ENCODE peak calls at places on chromosomes 6 and 20, in four cellular contexts. One of them, this sample, is unnamed.

GRCh38 chr6:64683682-64684081 is 1023.3 kb downstream of the EYS start:
- DNase-seq in HepG2: peak; percentile 44
- DNase-seq in H1: no peak
- DNase-seq in K562: peak; percentile 37
- DNase-seq in this sample: no peak

GRCh38 chr6:145813285-145814034 is 1.1 kb downstream of the FBXO30 start:
- DNase-seq in HepG2: peak; percentile 23
- DNase-seq in H1: no peak
- DNase-seq in K562: peak; percentile 72
- DNase-seq in this sample: no peak

GRCh38 chr20:40961686-40962640 is 66.7 kb upstream of the TOP1 start:
- DNase-seq in HepG2: no peak
- DNase-seq in H1: no peak
- DNase-seq in K562: no peak
- DNase-seq in this sample: no peak

GRCh38 chr6:11241793-11242201 is 9.3 kb upstream of the NEDD9 start:
- DNase-seq in HepG2: peak; percentile 86
- DNase-seq in H1: peak; percentile 91
- DNase-seq in K562: peak; percentile 62
- DNase-seq in this sample: no peak

GRCh38 chr6:23036401-23036983 is 467.1 kb downstream of the HDGFL1 start:
- DNase-seq in HepG2: no peak
- DNase-seq in H1: no peak
- DNase-seq in K562: no peak
- DNase-seq in this sample: no peak

GRCh38 chr6:126372626-126373025 is 32.7 kb downstream of the CENPW start:
- DNase-seq in HepG2: no peak
- DNase-seq in H1: no peak
- DNase-seq in K562: no peak
- DNase-seq in this sample: no peak

GRCh38 chr20:55386686-55387085 is 618.6 kb downstream of the CBLN4 start:
- DNase-seq in HepG2: no peak
- DNase-seq in H1: no peak
- DNase-seq in K562: no peak
- DNase-seq in this sample: no peak

GRCh38 chr20:10902836-10903410 is 229.1 kb upstream of the JAG1 start:
- DNase-seq in HepG2: no peak
- DNase-seq in H1: no peak
- DNase-seq in K562: no peak
- DNase-seq in this sample: no peak

GRCh38 chr20:44112889-44113641 is 73.9 kb downstream of the JPH2 start:
- DNase-seq in HepG2: no peak
- DNase-seq in H1: no peak
- DNase-seq in K562: no peak
- DNase-seq in this sample: no peak

GRCh38 chr6:160013987-160014868 is 45.3 kb downstream of the IGF2R start:
- DNase-seq in HepG2: peak; percentile 16
- DNase-seq in H1: no peak
- DNase-seq in K562: no peak
- DNase-seq in this sample: no peak

GRCh38 chr20:25223179-25223661 is 24.7 kb upstream of the PYGB start:
- DNase-seq in HepG2: peak; percentile 91
- DNase-seq in H1: no peak
- DNase-seq in K562: peak; percentile 81
- DNase-seq in this sample: peak; percentile 76

GRCh38 chr6:157223021-157223430 is 100.3 kb downstream of the TMEM242 start:
- DNase-seq in HepG2: no peak
- DNase-seq in H1: no peak
- DNase-seq in K562: no peak
- DNase-seq in this sample: no peak

GRCh38 chr6:113655761-113656160 is 201.4 kb upstream of the MARCKS start:
- DNase-seq in HepG2: no peak
- DNase-seq in H1: no peak
- DNase-seq in K562: no peak
- DNase-seq in this sample: no peak

GRCh38 chr6:3473773-3474172 is 16.9 kb upstream of the SLC22A23 start:
- DNase-seq in HepG2: no peak
- DNase-seq in H1: no peak
- DNase-seq in K562: no peak
- DNase-seq in this sample: no peak

GRCh38 chr20:59806578-59806975 is 126.9 kb downstream of the SYCP2 start:
- DNase-seq in HepG2: no peak
- DNase-seq in H1: no peak
- DNase-seq in K562: no peak
- DNase-seq in this sample: no peak
- TF ChIP-seq FOSL1 in HepG2: no peak
- TF ChIP-seq FOSL1 in H1: no peak
- TF ChIP-seq FOSL1 in K562: no peak
- TF ChIP-seq FOSL1 in this sample: no peak

DNA sequence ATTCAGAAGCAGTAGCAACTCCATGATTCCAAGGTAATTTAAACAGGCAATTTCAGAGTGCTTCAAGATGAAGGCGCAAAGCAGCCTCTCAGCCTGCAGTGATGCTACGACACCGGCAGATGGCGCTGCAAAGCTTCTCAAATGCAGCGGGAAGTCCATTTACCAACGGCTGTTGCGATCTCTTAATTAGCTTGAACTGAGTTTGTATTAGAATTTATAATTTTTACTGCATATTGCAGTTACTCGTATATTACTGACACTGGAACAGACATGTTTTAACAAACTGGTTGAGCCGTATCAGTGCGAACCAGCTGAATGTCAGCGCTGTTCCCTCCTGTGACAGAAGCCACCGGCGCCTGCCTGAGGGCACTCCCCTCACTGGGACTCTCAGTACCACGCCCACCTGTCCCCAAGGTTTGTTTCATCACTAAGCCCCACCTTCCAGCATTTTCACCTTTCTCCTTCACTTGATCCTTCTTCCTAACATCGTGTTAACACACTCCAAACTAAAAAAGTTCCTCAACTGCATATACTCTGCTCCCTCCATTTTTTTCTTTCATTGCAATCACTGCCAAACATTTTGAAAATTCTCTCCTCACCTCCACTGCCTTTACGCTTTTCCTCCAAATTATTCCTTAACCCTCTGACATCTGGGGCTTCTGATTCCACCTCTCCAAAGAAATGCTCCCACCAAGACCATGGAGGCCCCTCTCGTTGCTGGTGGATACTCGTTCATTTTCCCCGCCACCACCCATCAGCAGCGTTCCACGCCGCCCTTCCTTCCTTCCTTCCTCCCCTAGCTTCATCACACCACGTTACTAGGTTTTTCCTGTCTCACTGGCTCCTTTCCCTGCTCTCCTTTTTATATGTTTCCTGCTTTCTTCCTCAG is 14.5 kb downstream of the GNL1 start:
- DNase-seq in HepG2: peak; percentile 76
- DNase-seq in H1: peak; percentile 87
- DNase-seq in K562: peak; percentile 92
- DNase-seq in this sample: peak; percentile 83
- H3K9ac ChIP-seq in HepG2: no peak overlapping the region
- H3K9ac ChIP-seq in H1: no peak overlapping the region
- H3K9ac ChIP-seq in K562: peak overlapping the region; percentile 20
- H3K9ac ChIP-seq in this sample: peak overlapping the region; percentile 10

DNA sequence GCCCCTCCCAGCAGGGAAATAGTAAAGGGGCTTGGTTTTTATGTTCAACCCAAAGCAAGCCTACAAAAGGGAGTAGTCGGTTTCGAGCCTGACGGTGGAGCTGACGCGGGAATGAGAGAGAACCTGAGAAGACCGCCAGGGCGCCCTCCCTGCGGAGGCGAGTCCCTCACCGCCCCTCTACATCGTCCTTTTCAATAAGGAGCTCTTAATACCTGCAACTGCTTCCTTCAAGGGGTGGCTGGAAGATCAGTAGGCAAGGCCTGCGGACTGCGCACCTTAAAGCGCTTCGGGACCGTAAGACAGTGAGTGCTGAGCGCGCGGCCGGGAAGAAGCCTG is 709 bp upstream of the ZNF76 start:
- DNase-seq in HepG2: peak; percentile 52
- DNase-seq in H1: no peak
- DNase-seq in K562: peak; percentile 80
- DNase-seq in this sample: peak; percentile 32
- TF ChIP-seq FOSL1 in HepG2: no peak
- TF ChIP-seq FOSL1 in H1: no peak
- TF ChIP-seq FOSL1 in K562: no peak
- TF ChIP-seq FOSL1 in this sample: no peak

GRCh38 chr6:131182991-131183425 is 47.7 kb downstream of the AKAP7 start:
- DNase-seq in HepG2: peak; percentile 35
- DNase-seq in H1: peak; percentile 65
- DNase-seq in K562: peak; percentile 25
- DNase-seq in this sample: no peak
- H3K9ac ChIP-seq in HepG2: no peak overlapping the region
- H3K9ac ChIP-seq in H1: no peak overlapping the region
- H3K9ac ChIP-seq in K562: no peak overlapping the region
- H3K9ac ChIP-seq in this sample: no peak overlapping the region

GRCh38 chr20:23492292-23492691 is 1.4 kb downstream of the CST8 start:
- DNase-seq in HepG2: no peak
- DNase-seq in H1: no peak
- DNase-seq in K562: no peak
- DNase-seq in this sample: no peak
- TF ChIP-seq FOSL1 in HepG2: no peak
- TF ChIP-seq FOSL1 in H1: no peak
- TF ChIP-seq FOSL1 in K562: no peak
- TF ChIP-seq FOSL1 in this sample: no peak

GRCh38 chr6:128235556-128235955 is 284.8 kb downstream of the PTPRK start:
- DNase-seq in HepG2: no peak
- DNase-seq in H1: no peak
- DNase-seq in K562: no peak
- DNase-seq in this sample: no peak

GRCh38 chr6:128238248-128238647 is 282.2 kb downstream of the PTPRK start:
- DNase-seq in HepG2: no peak
- DNase-seq in H1: no peak
- DNase-seq in K562: no peak
- DNase-seq in this sample: no peak

GRCh38 chr6:128230267-128230989 is 290.0 kb downstream of the PTPRK start:
- DNase-seq in HepG2: peak; percentile 72
- DNase-seq in H1: no peak
- DNase-seq in K562: no peak
- DNase-seq in this sample: no peak

GRCh38 chr6:128239146-128239545 is 281.3 kb downstream of the PTPRK start:
- DNase-seq in HepG2: no peak
- DNase-seq in H1: no peak
- DNase-seq in K562: no peak
- DNase-seq in this sample: no peak

GRCh38 chr6:128233501-128233900 is 286.9 kb downstream of the PTPRK start:
- DNase-seq in HepG2: no peak
- DNase-seq in H1: no peak
- DNase-seq in K562: no peak
- DNase-seq in this sample: no peak
- H3K9ac ChIP-seq in HepG2: no peak overlapping the region
- H3K9ac ChIP-seq in H1: no peak overlapping the region
- H3K9ac ChIP-seq in K562: no peak overlapping the region
- H3K9ac ChIP-seq in this sample: no peak overlapping the region

GRCh38 chr6:54426995-54427394 is 118.8 kb downstream of the TINAG start:
- DNase-seq in HepG2: no peak
- DNase-seq in H1: no peak
- DNase-seq in K562: no peak
- DNase-seq in this sample: no peak

GRCh38 chr6:54428437-54428836 is 120.2 kb downstream of the TINAG start:
- DNase-seq in HepG2: no peak
- DNase-seq in H1: no peak
- DNase-seq in K562: no peak
- DNase-seq in this sample: no peak

GRCh38 chr6:54427396-54427910 is 119.2 kb downstream of the TINAG start:
- DNase-seq in HepG2: no peak
- DNase-seq in H1: no peak
- DNase-seq in K562: no peak
- DNase-seq in this sample: no peak

GRCh38 chr6:54431466-54431865 is 123.2 kb downstream of the TINAG start:
- DNase-seq in HepG2: no peak
- DNase-seq in H1: no peak
- DNase-seq in K562: no peak
- DNase-seq in this sample: no peak
- TF ChIP-seq FOSL1 in HepG2: no peak
- TF ChIP-seq FOSL1 in H1: no peak
- TF ChIP-seq FOSL1 in K562: no peak
- TF ChIP-seq FOSL1 in this sample: no peak

DNA sequence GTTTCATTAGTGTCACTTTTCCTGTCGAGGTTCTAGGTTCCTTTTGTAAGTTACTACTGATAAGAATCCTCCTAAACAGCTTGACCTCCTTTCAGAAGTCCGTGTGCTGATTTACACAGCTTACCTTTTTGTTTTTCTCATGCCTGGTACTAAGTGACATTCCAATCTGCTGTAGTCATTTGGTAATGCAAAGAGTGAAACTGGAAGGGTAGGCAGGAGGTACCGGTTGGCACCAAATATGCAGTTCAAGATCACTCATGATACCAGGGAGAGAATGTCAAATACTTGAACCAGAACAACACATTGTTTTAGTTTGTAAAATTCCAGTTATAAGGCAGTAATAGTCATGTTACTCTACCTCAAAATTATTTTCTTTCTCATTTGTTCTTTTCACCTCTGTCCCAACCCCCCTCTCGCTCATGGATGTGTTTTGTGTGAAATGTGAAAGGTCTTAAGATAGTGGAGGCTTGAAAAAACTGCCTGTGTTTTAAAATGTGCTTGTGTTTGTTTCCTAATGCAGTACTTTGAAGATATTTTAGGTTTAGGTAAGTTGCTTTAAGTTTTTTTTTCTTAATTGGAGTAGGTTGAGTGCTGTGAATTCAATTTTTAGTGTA is 23.2 kb downstream of the AFDN start:
- DNase-seq in HepG2: peak; percentile 86
- DNase-seq in H1: no peak
- DNase-seq in K562: no peak
- DNase-seq in this sample: peak; percentile 66
- H3K9ac ChIP-seq in HepG2: no peak overlapping the region
- H3K9ac ChIP-seq in H1: no peak overlapping the region
- H3K9ac ChIP-seq in K562: peak overlapping the region; percentile 40
- H3K9ac ChIP-seq in this sample: peak overlapping the region; percentile 42

GRCh38 chr6:39214120-39214813 is 15.0 kb downstream of the KCNK5 start:
- DNase-seq in HepG2: no peak
- DNase-seq in H1: no peak
- DNase-seq in K562: no peak
- DNase-seq in this sample: no peak
- TF ChIP-seq FOSL1 in HepG2: no peak
- TF ChIP-seq FOSL1 in H1: no peak
- TF ChIP-seq FOSL1 in K562: no peak
- TF ChIP-seq FOSL1 in this sample: no peak

This sample was measured in HCT116.